ENCODE peak calls at places on chromosomes 11 and 22, in ten cellular contexts. H is chondrocyte; G is BJ; J is HL-60; M is brain microvascular endothelial cell; Y is endothelial cell; F is T1000; T is HS-5; C is stimulated activated CD4-positive, alpha-beta T cell treated with anti-CD3 and anti-CD28 coated beads, Interleukin-1b, Interleukin-23, amount 100 ng/mL, for 1 hour; I is cardiac muscle cell. L is an unnamed sample.

GRCh38 chr11:122115520-122116343 is at the start of gene BLID:
- DNase-seq in H (no peak), G (no peak), J (no peak), M (peak; percentile 60), Y (peak; percentile 77), F (no peak), T (no peak), C (no peak), I (peak; percentile 64), L (no peak)

GRCh38 chr11:64851831-64852337 is 7.4 kb upstream of the CDC42BPG start:
- DNase-seq in H (no peak), G (no peak), J (no peak), M (no peak), Y (no peak), F (no peak), T (no peak), C (no peak), I (no peak), L (no peak)

GRCh38 chr11:1203505-1204271 is 19.2 kb upstream of the MUC5B start:
- DNase-seq in H (peak; percentile 90), G (no peak), J (no peak), M (no peak), Y (no peak), F (no peak), T (no peak), C (no peak), I (no peak), L (no peak)

GRCh38 chr22:48427731-48428211 is 1399.9 kb downstream of the BRD1 start:
- DNase-seq in H (no peak), G (no peak), J (no peak), M (no peak), Y (no peak), F (no peak), T (no peak), C (no peak), I (no peak), L (no peak)

GRCh38 chr11:113877673-113878060 is 2.3 kb upstream of the USP28 start:
- DNase-seq in H (no peak), G (no peak), J (peak; percentile 30), M (no peak), Y (no peak), F (no peak), T (no peak), C (no peak), I (no peak), L (no peak)

GRCh38 chr11:64263947-64264317 is 12.6 kb downstream of the PLCB3 start:
- DNase-seq in H (no peak), G (no peak), J (no peak), M (no peak), Y (no peak), F (no peak), T (no peak), C (no peak), I (no peak), L (no peak)

GRCh38 chr11:45651156-45651555 is 14.3 kb downstream of the CHST1 start:
- DNase-seq in H (no peak), G (no peak), J (no peak), M (no peak), Y (no peak), F (no peak), T (no peak), C (no peak), I (no peak), L (no peak)

GRCh38 chr22:49906799-49907290 is 11.4 kb downstream of the ALG12 start:
- DNase-seq in H (no peak), G (no peak), J (no peak), M (no peak), Y (no peak), F (no peak), T (no peak), C (no peak), I (no peak), L (no peak)

GRCh38 chr22:22974795-22975580 is 87.4 kb downstream of the IGLL5 start:
- DNase-seq in H (no peak), G (no peak), J (no peak), M (no peak), Y (no peak), F (no peak), T (no peak), C (no peak), I (no peak), L (no peak)

GRCh38 chr11:44761546-44761961 is 34.8 kb downstream of the TSPAN18 start:
- DNase-seq in H (no peak), G (no peak), J (no peak), M (no peak), Y (no peak), F (no peak), T (no peak), C (no peak), I (peak; percentile 29), L (no peak)

GRCh38 chr11:44316388-44317240 is 6.7 kb upstream of the ALX4 start:
- DNase-seq in H (no peak), G (no peak), J (no peak), M (no peak), Y (no peak), F (no peak), T (no peak), C (no peak), I (no peak), L (no peak)

GRCh38 chr11:68659158-68659921 is 25.0 kb upstream of the GAL start:
- DNase-seq in H (no peak), G (peak; percentile 84), J (no peak), M (peak; percentile 98), Y (no peak), F (peak; percentile 86), T (peak; percentile 64), C (no peak), I (no peak), L (peak; percentile 67)

GRCh38 chr11:8719260-8720190 is 36.9 kb downstream of the RPL27A start:
- DNase-seq in H (no peak), G (peak; percentile 97), J (no peak), M (peak; percentile 82), Y (no peak), F (peak; percentile 67), T (peak; percentile 96), C (no peak), I (no peak), L (peak; percentile 81)

GRCh38 chr11:129366737-129367597 is 8.7 kb upstream of the BARX2 start:
- DNase-seq in H (no peak), G (no peak), J (no peak), M (no peak), Y (no peak), F (no peak), T (no peak), C (no peak), I (no peak), L (no peak)

GRCh38 chr22:43092085-43092484 is 2.9 kb upstream of the TTLL1 start:
- DNase-seq in H (no peak), G (no peak), J (no peak), M (no peak), Y (no peak), F (no peak), T (no peak), C (no peak), I (no peak), L (no peak)

GRCh38 chr22:49295851-49296560 is 531.7 kb downstream of the BRD1 start:
- DNase-seq in H (peak; percentile 86), G (no peak), J (no peak), M (no peak), Y (no peak), F (no peak), T (no peak), C (no peak), I (no peak), L (no peak)